ENCODE peak calls at places on chromosomes 16 and 17, in five cellular contexts. L is HepG2, A is GM12891, E is H1, M is K562. G is an unnamed sample.

GRCh38 chr17:8951210-8951609 is 14.3 kb downstream of the PIK3R5 start:
- DNase-seq in L (no peak), A (no peak), M (no peak), E (no peak), G (no peak)

GRCh38 chr17:74513987-74514631 is 17.2 kb downstream of the CD300LB start:
- DNase-seq in E (no peak), L (peak; percentile 40), M (peak; percentile 15), A (no peak), G (no peak)

GRCh38 chr16:82061861-82062525 is 26.9 kb downstream of the HSD17B2 start:
- DNase-seq in L (no peak), A (peak; percentile 18), M (peak; percentile 53), E (no peak), G (no peak)

GRCh38 chr17:4485676-4486646 is 12.7 kb upstream of the SPNS2 start:
- DNase-seq in M (no peak), A (peak; percentile 57), L (no peak), E (no peak), G (no peak)

GRCh38 chr17:20200016-20200788 is 191.0 kb downstream of the SPECC1 start:
- DNase-seq in M (no peak), L (no peak), A (no peak), E (no peak), G (no peak)

GRCh38 chr17:33403194-33403593 is 110.1 kb upstream of the ASIC2 start:
- DNase-seq in E (no peak), A (no peak), L (no peak), M (no peak), G (no peak)

GRCh38 chr17:64183815-64184397 is 54.0 kb upstream of the ERN1 start:
- DNase-seq in A (no peak), L (no peak), E (no peak), M (no peak), G (no peak)

GRCh38 chr17:41633498-41634197 is 9.3 kb upstream of the KRT17 start:
- DNase-seq in A (no peak), E (no peak), L (no peak), M (no peak), G (no peak)

GRCh38 chr16:5056347-5056746 is 9.4 kb downstream of the C16orf89 start:
- DNase-seq in E (no peak), L (peak; percentile 65), A (peak; percentile 60), M (peak; percentile 65), G (peak; percentile 59)

GRCh38 chr17:2054262-2054739 is 602 bp upstream of the HIC1 start:
- DNase-seq in E (no peak), L (no peak), M (peak; percentile 18), A (no peak), G (no peak)

GRCh38 chr17:2054740-2055493 is at the start of gene HIC1:
- DNase-seq in A (peak; percentile 82), M (peak; percentile 51), L (peak; percentile 24), E (no peak), G (peak; percentile 80)

GRCh38 chr17:2051388-2052237 is 3.3 kb upstream of the HIC1 start:
- DNase-seq in E (no peak), L (no peak), M (no peak), A (no peak), G (no peak)

GRCh38 chr17:2055494-2056220 is 754 bp downstream of the HIC1 start:
- DNase-seq in A (peak; percentile 62), E (no peak), L (no peak), M (no peak), G (peak; percentile 66)

DNA sequence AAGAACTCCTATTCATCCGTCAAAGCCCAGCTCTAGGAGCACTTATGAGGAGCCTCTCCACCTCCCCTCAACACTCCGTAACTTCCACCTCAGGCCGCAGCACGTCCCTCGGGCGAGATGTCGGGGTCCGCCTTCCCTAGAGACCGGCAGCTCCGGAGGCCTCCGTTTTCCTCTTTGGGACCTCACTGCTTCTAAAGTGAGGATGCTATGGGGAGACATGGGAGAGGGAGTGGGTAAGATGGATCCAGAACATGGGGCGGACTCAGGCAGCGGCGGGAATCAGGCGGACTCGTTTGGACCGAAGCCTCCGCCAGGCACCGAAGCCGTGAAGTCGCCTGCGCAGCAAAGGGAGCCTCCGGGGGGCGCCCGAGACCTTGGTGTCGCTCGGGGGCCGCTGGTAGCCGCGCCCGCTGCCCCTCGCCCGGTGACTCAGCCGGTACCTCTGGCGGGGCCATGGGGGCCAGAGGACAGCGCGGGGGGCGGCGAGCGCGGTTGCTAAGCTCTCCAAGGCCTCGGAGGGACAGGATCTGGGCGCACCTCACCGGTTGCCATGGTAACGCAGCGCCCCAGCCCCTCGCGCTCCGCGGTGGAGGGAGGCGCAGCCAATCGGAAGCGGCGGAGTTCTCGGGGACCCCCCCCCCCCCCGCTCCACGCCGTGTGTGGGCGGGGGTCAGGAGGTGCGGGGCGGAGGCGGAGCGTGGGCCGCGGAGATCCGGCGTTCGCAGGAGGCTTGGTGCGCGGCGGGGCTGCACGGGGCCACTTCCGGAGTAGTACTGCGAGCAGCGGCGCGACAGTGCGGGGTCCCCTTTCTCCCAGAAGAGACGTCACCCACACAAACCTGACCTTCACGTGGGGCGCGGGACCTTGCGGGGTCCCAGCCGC is 1.3 kb upstream of the HIC1 start:
- DNase-seq in M (peak; percentile 69), L (peak; percentile 49), E (no peak), A (no peak), G (no peak)
- TF ChIP-seq POLR2AphosphoS5 in M (no peak), L (no peak), E (no peak), A (no peak), G (no peak)

GRCh38 chr16:66471696-66472393 is 44.8 kb downstream of the BEAN1 start:
- DNase-seq in M (no peak), E (no peak), L (peak; percentile 20), A (no peak), G (no peak)
- TF ChIP-seq TAF1 in M (no peak), E (no peak), L (no peak), A (no peak), G (no peak)

GRCh38 chr17:76714822-76715461 is 4.2 kb upstream of the MXRA7 start:
- DNase-seq in M (peak; percentile 79), L (no peak), E (no peak), A (no peak), G (no peak)

GRCh38 chr17:76713765-76714164 is 3.0 kb upstream of the MXRA7 start:
- DNase-seq in E (no peak), M (no peak), A (no peak), L (no peak), G (no peak)

GRCh38 chr17:76716146-76716833 is 5.5 kb upstream of the MXRA7 start:
- DNase-seq in L (no peak), M (peak; percentile 87), E (no peak), A (no peak), G (no peak)

GRCh38 chr17:76715462-76715830 is 4.7 kb upstream of the MXRA7 start:
- DNase-seq in E (no peak), A (no peak), M (no peak), L (no peak), G (no peak)

DNA sequence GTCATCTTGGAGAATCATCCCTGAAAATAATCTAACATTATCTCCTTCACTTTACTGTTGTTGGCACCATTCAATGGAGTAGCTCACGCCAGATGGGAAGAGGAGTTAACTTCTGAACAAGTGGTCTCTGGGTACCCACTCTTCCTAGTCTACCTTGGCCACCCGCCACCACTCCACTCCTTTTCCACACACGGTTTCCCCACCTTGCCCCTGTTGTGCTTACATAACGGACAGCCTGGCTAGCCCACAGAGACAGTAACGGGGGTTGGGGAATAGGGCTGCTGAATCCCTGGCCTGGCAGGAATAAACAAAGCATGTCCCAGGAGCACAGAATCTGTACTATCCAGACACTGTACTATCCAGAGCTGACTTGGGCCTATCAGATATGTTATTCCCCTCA is 3.6 kb upstream of the MXRA7 start:
- DNase-seq in E (no peak), M (no peak), L (no peak), A (no peak), G (no peak)
- TF ChIP-seq POLR2A in E (no peak), M (no peak), L (no peak), A (no peak), G (no peak)

GRCh38 chr16:27242868-27243590 is 25.5 kb downstream of the NSMCE1 start:
- DNase-seq in E (no peak), L (peak; percentile 83), A (no peak), M (peak; percentile 75), G (no peak)
- TF ChIP-seq POLR2AphosphoS5 in E (no peak), L (no peak), A (no peak), M (no peak), G (no peak)

GRCh38 chr16:80852261-80852872 is 48.0 kb upstream of the CDYL2 start:
- DNase-seq in A (no peak), E (peak; percentile 36), M (peak; percentile 37), L (peak; percentile 31), G (no peak)
- TF ChIP-seq TAF1 in A (no peak), E (no peak), M (no peak), L (no peak), G (no peak)

DNA sequence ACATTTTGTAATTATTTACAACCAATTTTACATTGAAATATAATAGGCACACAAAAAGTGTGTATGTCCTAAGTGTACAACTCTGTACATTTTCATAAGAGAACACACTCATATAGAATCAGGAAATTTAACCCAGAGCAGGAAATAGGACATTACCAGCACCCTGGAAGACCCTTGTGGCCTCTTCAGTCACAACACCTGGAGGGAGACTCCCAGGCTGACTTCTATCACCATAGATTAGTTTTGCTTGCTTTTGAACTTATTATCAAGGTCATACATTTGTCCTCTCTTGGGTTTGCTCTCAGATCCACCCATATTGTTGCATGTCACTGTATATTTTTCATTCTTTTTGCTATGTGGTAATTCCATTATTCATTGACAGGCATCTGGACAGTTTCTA is 5.8 kb downstream of the RIPOR1 start:
- DNase-seq in L (no peak), M (no peak), E (no peak), A (no peak), G (no peak)
- TF ChIP-seq POLR2A in L (no peak), M (no peak), E (no peak), A (no peak), G (no peak)

GRCh38 chr17:17445925-17446665 is 30.7 kb upstream of the MED9 start:
- DNase-seq in L (peak; percentile 98), A (no peak), E (no peak), M (no peak), G (no peak)
- TF ChIP-seq POLR2AphosphoS5 in L (no peak), A (no peak), E (no peak), M (no peak), G (no peak)

G was measured in GM12892.